ENCODE peak calls at places on chromosome 19, in four cellular contexts. Z is breast epithelium, J is cardiac muscle cell, I is HCT116. U is an unnamed sample.

GRCh38 chr19:29283366-29283765 is 70.4 kb upstream of the UQCRFS1 start:
- DNase-seq in J (no peak), Z (no peak), I (no peak), U (no peak)

GRCh38 chr19:38478273-38478971 is 44.9 kb downstream of the RYR1 start:
- DNase-seq in I (peak; percentile 35), J (peak; percentile 4), Z (no peak), U (no peak)

GRCh38 chr19:50458396-50459066 is 17.8 kb upstream of the EMC10 start:
- DNase-seq in J (no peak), I (no peak), Z (no peak), U (no peak)

GRCh38 chr19:40613669-40614594 is 12.8 kb downstream of the LTBP4 start:
- DNase-seq in I (peak; percentile 89), J (peak; percentile 80), Z (peak; percentile 76), U (peak; percentile 67)

GRCh38 chr19:40805258-40805868 is 6.4 kb downstream of the EGLN2 start:
- DNase-seq in Z (no peak), J (no peak), I (no peak), U (no peak)

GRCh38 chr19:29777916-29778315 is 33.9 kb upstream of the CCNE1 start:
- DNase-seq in J (no peak), Z (no peak), I (no peak), U (no peak)

GRCh38 chr19:2356036-2356646 is 3.9 kb upstream of the TMPRSS9 start:
- DNase-seq in I (no peak), J (no peak), Z (no peak), U (no peak)

GRCh38 chr19:19817357-19817756 is 4.2 kb downstream of the ZNF506 start:
- DNase-seq in J (no peak), I (no peak), Z (no peak), U (no peak)

GRCh38 chr19:42216653-42217521 is 590 bp downstream of the DEDD2 start:
- DNase-seq in I (no peak), J (peak; percentile 74), Z (peak; percentile 60), U (no peak)

GRCh38 chr19:28288850-28289249 is 924.1 kb downstream of the UQCRFS1 start:
- DNase-seq in I (no peak), J (peak; percentile 39), Z (no peak), U (no peak)

GRCh38 chr19:8635422-8635821 is 5.0 kb downstream of the NFILZ start:
- DNase-seq in J (no peak), I (no peak), Z (no peak), U (no peak)

GRCh38 chr19:12676384-12676792 is 5.3 kb downstream of the DHPS start:
- DNase-seq in J (peak; percentile 85), Z (peak; percentile 83), I (peak; percentile 67), U (peak; percentile 27)

GRCh38 chr19:17074628-17075034 is 621 bp downstream of the HAUS8 start:
- DNase-seq in Z (no peak), I (no peak), J (no peak), U (no peak)

GRCh38 chr19:17069249-17069648 is 6.0 kb downstream of the HAUS8 start:
- DNase-seq in J (peak; percentile 31), Z (no peak), I (no peak), U (no peak)

GRCh38 chr19:17070421-17070820 is 4.8 kb downstream of the HAUS8 start:
- DNase-seq in I (no peak), Z (no peak), J (no peak), U (no peak)

GRCh38 chr19:17073869-17074627 is 1.2 kb downstream of the HAUS8 start:
- DNase-seq in Z (no peak), I (no peak), J (no peak), U (no peak)

DNA sequence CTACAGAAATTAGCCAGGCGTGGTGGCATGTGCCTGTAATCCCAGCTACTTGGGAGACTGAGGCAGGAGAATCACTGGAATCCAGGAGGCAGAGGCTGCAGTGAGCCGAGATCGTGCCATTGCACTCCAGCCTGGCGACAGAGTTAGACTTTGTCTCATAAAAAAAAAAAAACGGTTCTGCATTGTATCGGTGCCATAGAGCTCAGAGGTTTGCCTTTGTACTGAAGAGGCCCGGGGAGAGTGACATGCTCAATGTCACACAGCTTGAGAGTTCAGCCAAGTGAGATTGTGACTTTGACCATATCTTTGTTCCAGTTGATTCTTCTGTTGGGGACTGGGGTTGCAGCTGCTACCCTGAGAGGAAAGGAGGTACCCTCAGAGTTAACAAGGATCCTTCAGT is 4.3 kb downstream of the HAUS8 start:
- DNase-seq in I (no peak), J (no peak), Z (no peak), U (no peak)
- TF ChIP-seq CTCF in I (no peak), J (no peak), Z (no peak), U (no peak)

GRCh38 chr19:6064016-6064702 is 46.1 kb downstream of the RFX2 start:
- DNase-seq in I (no peak), J (no peak), Z (peak; percentile 44), U (no peak)

GRCh38 chr19:6066661-6067646 is 43.3 kb downstream of the RFX2 start:
- DNase-seq in I (no peak), Z (peak; percentile 96), J (peak; percentile 73), U (no peak)

GRCh38 chr19:6067975-6068374 is 42.3 kb downstream of the RFX2 start:
- DNase-seq in I (no peak), Z (no peak), J (no peak), U (no peak)

GRCh38 chr19:6064703-6065073 is 45.6 kb downstream of the RFX2 start:
- DNase-seq in J (no peak), I (no peak), Z (no peak), U (no peak)

DNA sequence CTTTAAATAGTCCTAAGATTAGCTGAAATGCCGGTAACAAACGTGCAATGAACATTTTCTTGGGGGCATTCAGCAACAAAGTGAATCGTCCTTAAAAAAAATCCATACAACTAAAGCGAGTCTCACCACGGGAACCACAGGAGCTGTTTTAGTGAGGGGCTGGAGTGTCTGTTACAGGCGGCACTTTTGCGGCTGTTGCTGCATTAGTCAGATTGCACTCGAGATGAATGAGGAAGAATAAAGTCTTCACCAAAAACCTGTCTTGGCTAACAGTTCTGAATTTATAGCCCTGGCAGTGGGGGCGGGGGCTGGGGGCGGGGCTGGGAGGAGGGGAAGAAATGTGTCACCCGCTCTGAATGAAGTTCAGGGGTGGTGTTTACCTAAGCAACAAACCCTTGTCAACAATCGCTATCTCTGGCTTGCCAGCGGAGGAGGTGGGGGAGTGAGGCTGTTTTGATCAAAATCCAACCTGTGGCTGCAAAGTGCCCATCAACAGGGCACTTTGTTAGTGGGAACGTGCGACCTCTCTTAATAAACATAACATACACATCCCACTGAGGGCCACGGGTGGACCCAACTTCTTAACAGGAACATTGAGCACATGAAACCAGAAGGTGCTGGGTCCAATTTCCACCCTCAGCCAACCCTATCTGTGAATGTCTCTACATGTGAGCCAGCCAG is 44.5 kb downstream of the RFX2 start:
- DNase-seq in Z (peak; percentile 51), J (no peak), I (no peak), U (no peak)
- H3K27ac ChIP-seq in Z (peak overlapping the region; percentile 90), J (no peak overlapping the region), I (no peak overlapping the region), U (peak overlapping the region; percentile 42)

GRCh38 chr19:4557186-4557970 is 2.1 kb downstream of the SEMA6B start:
- DNase-seq in I (no peak), J (no peak), Z (no peak), U (no peak)
- TF ChIP-seq CTCF in I (no peak), J (peak; percentile 16), Z (no peak), U (no peak)

GRCh38 chr19:45344621-45345505 is 4.3 kb downstream of the KLC3 start:
- DNase-seq in I (no peak), Z (no peak), J (no peak), U (no peak)
- H3K27ac ChIP-seq in I (no peak overlapping the region), Z (no peak overlapping the region), J (no peak overlapping the region), U (no peak overlapping the region)

U was measured in AG04450.